ENCODE peak calls at places on chromosomes 13 and 19, in six cellular contexts. G is HCT116; Q is HFFc6; L is RWPE1; B is activated CD4-positive, CD25-positive, alpha-beta regulatory T cell treated with anti-CD3 and anti-CD28 coated beads, Interleukin-2, amount 50 U/mL, for 16 hours; M is stimulated activated CD4-positive, alpha-beta T cell treated with anti-CD3 and anti-CD28 coated beads, Interleukin-4, amount 100 ng/mL, for 1 hour. K is an unnamed sample.

GRCh38 chr19:50659318-50660082 is 10.3 kb downstream of the C19orf81 start:
- DNase-seq in G (no peak), Q (no peak), L (no peak), B (no peak), M (no peak), K (no peak)

GRCh38 chr13:76512676-76513277 is 373.4 kb downstream of the KCTD12 start:
- DNase-seq in G (no peak), Q (peak; percentile 68), L (peak; percentile 36), B (no peak), M (no peak), K (no peak)

GRCh38 chr19:40672573-40673299 is 17.7 kb downstream of the NUMBL start:
- DNase-seq in G (no peak), Q (no peak), L (no peak), B (no peak), M (no peak), K (no peak)

GRCh38 chr13:95275322-95276118 is 25.7 kb downstream of the ABCC4 start:
- DNase-seq in G (no peak), Q (peak; percentile 45), L (no peak), B (no peak), M (no peak), K (no peak)

GRCh38 chr13:95385808-95386207 is 84.6 kb upstream of the ABCC4 start:
- DNase-seq in G (no peak), Q (no peak), L (no peak), B (no peak), M (no peak), K (no peak)

GRCh38 chr19:18046066-18046718 is 38.2 kb downstream of the ARRDC2 start:
- DNase-seq in G (peak; percentile 37), Q (peak; percentile 94), L (peak; percentile 58), B (no peak), M (peak; percentile 26), K (no peak)

GRCh38 chr19:57436392-57436791 is 1.3 kb downstream of the ZNF749 start:
- DNase-seq in G (no peak), Q (no peak), L (no peak), B (no peak), M (no peak), K (no peak)

GRCh38 chr19:48152552-48152951 is 17.6 kb downstream of the LIG1 start:
- DNase-seq in G (peak; percentile 18), Q (peak; percentile 61), L (peak; percentile 41), B (peak; percentile 49), M (peak; percentile 67), K (peak; percentile 79)

GRCh38 chr19:47176071-47176626 is 45.5 kb downstream of the SAE1 start:
- DNase-seq in G (no peak), Q (peak; percentile 81), L (peak; percentile 20), B (no peak), M (no peak), K (no peak)

GRCh38 chr13:33230178-33230881 is 55.2 kb downstream of the STARD13 start:
- DNase-seq in G (no peak), Q (peak; percentile 69), L (no peak), B (no peak), M (no peak), K (peak; percentile 26)

GRCh38 chr19:986083-986482 is 1.9 kb downstream of the WDR18 start:
- DNase-seq in G (no peak), Q (no peak), L (no peak), B (no peak), M (no peak), K (no peak)

GRCh38 chr19:12696366-12697335 is at the start of gene FBXW9:
- DNase-seq in G (peak; percentile 91), Q (peak; percentile 89), L (peak; percentile 87), B (peak; percentile 97), M (peak; percentile 98), K (peak; percentile 94)